ENCODE peak calls at places on chromosomes 4 and X, in four cellular contexts. R is adrenal gland, E is vagina, Q is prostate gland. N is an unnamed sample.
A peak's percentile ranks its signal among the peaks of the same experiment; 100 is the strongest.

GRCh38 chr4:109879081-109879480 is 31.2 kb downstream of the LRIT3 start:
- DNase-seq in R (no peak), E (no peak), Q (no peak), N (no peak)

GRCh38 chr4:139403457-139403856 is 50.5 kb upstream of the RAB33B start:
- DNase-seq in R (no peak), E (no peak), Q (no peak), N (peak; percentile 7)

GRCh38 chrX:114787016-114787415 is 203.1 kb downstream of the HTR2C start:
- DNase-seq in R (no peak), E (no peak), Q (no peak), N (no peak)

GRCh38 chr4:129453524-129453923 is 357.6 kb downstream of the C4orf33 start:
- DNase-seq in R (no peak), E (no peak), Q (no peak), N (no peak)

GRCh38 chr4:113684534-113685091 is 76.9 kb downstream of the CAMK2D start:
- DNase-seq in R (peak; percentile 57), E (no peak), Q (no peak), N (no peak)

GRCh38 chr4:67460574-67460973 is 84.7 kb downstream of the CENPC start:
- DNase-seq in R (no peak), E (no peak), Q (no peak), N (no peak)

GRCh38 chr4:55303818-55304217 is 42.2 kb upstream of the SRD5A3 start:
- DNase-seq in R (no peak), E (no peak), Q (no peak), N (no peak)

GRCh38 chr4:36618102-36618501 is 336.7 kb downstream of the DTHD1 start:
- DNase-seq in R (no peak), E (no peak), Q (no peak), N (no peak)

GRCh38 chr4:15684498-15684897 is 2.9 kb downstream of the FAM200B start:
- DNase-seq in R (no peak), E (no peak), Q (no peak), N (no peak)

GRCh38 chr4:151808120-151808529 is 47.3 kb upstream of the GATB start:
- DNase-seq in R (no peak), E (no peak), Q (no peak), N (no peak)

GRCh38 chr4:88017516-88018302 is 10.3 kb downstream of the PKD2 start:
- DNase-seq in R (peak; percentile 74), E (no peak), Q (no peak), N (no peak)

GRCh38 chrX:109841257-109841656 is 108.2 kb upstream of the ACSL4 start:
- DNase-seq in R (no peak), E (no peak), Q (no peak), N (no peak)

GRCh38 chrX:103175944-103176753 is 38.8 kb upstream of the BEX4 start:
- DNase-seq in R (peak; percentile 23), E (no peak), Q (peak; percentile 21), N (peak; percentile 46)

GRCh38 chr4:61877893-61878292 is 677.8 kb downstream of the ADGRL3 start:
- DNase-seq in R (no peak), E (no peak), Q (no peak), N (no peak)

GRCh38 chrX:150841466-150842197 is 56.8 kb downstream of the CD99L2 start:
- DNase-seq in R (peak; percentile 15), E (no peak), Q (no peak), N (no peak)

GRCh38 chr4:144564358-144564757 is 81.6 kb upstream of the HHIP start:
- DNase-seq in R (no peak), E (no peak), Q (no peak), N (no peak)

GRCh38 chr4:8334786-8335460 is 65.4 kb downstream of the HTRA3 start:
- DNase-seq in R (no peak), E (no peak), Q (no peak), N (no peak)

GRCh38 chr4:168710353-168710946 is 213.6 kb downstream of the PALLD start:
- DNase-seq in R (peak; percentile 27), E (no peak), Q (peak; percentile 46), N (peak; percentile 3)

GRCh38 chr4:174490356-174490969 is 31.8 kb downstream of the HPGD start:
- DNase-seq in R (no peak), E (no peak), Q (no peak), N (peak; percentile 46)

GRCh38 chrX:1093112-1093511 is 119.3 kb downstream of the CRLF2 start:
- DNase-seq in R (no peak), E (no peak), Q (no peak), N (no peak)

GRCh38 chr4:108483077-108483476 is 137.3 kb upstream of the RPL34 start:
- DNase-seq in R (no peak), E (no peak), Q (no peak), N (no peak)

GRCh38 chr4:107017681-107018321 is 18.3 kb downstream of the DKK2 start:
- DNase-seq in R (no peak), E (no peak), Q (no peak), N (no peak)

GRCh38 chr4:94665500-94666398 is 92.0 kb upstream of the BMPR1B start:
- DNase-seq in R (no peak), E (no peak), Q (no peak), N (no peak)

GRCh38 chrX:110418220-110418856 is 59.7 kb downstream of the RTL9 start:
- DNase-seq in R (peak; percentile 31), E (no peak), Q (no peak), N (peak; percentile 52)

GRCh38 chr4:1711906-1712215 is 258 bp downstream of the SLBP start:
- DNase-seq in R (no peak), E (no peak), Q (peak; percentile 39), N (peak; percentile 90)

GRCh38 chr4:1711055-1711905 is 839 bp downstream of the SLBP start:
- DNase-seq in R (peak; percentile 75), E (no peak), Q (peak; percentile 48), N (peak; percentile 80)

GRCh38 chr4:1714303-1715001 is 2.3 kb upstream of the SLBP start:
- DNase-seq in R (no peak), E (no peak), Q (no peak), N (no peak)

GRCh38 chr4:1712216-1713002 is at the start of gene SLBP:
- DNase-seq in R (peak; percentile 98), E (no peak), Q (peak; percentile 98), N (peak; percentile 99)

GRCh38 chr4:1713003-1713397 is 881 bp upstream of the SLBP start:
- DNase-seq in R (no peak), E (no peak), Q (no peak), N (no peak)
- TF ChIP-seq POLR2A in R (no peak), E (no peak), Q (no peak), N (peak; percentile 59)

GRCh38 chr4:77903186-77903585 is 40.6 kb downstream of the MRPL1 start:
- DNase-seq in R (no peak), E (no peak), Q (no peak), N (no peak)
- TF ChIP-seq POLR2A in R (no peak), E (no peak), Q (no peak), N (no peak)

GRCh38 chr4:143513314-143514211 is at the start of gene SMARCA5:
- DNase-seq in R (peak; percentile 98), E (peak; percentile 98), Q (peak; percentile 97), N (peak; percentile 99)
- TF ChIP-seq POLR2A in R (peak; percentile 89), E (peak; percentile 88), Q (peak; percentile 87), N (peak; percentile 91)

DNA sequence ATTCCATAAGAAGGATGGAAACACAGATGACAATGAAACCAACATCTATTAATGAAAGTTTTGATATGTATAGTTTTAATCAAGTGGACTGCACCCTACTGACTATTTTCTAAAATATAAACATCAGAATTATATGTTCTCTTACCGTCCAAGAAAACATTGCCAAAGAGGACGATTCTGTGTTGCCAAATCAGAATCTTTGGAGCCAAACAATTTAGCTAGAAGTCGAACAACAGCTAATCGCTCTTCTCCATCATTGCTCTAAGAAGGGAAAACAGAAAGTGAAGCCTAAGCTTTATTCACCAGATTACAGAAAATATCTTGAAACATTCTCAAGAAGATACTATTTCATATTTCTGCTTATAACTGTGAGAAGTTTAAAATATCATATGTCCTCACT is 64.2 kb downstream of the PDS5A start:
- DNase-seq in R (no peak), E (no peak), Q (no peak), N (no peak)
- TF ChIP-seq POLR2A in R (no peak), E (no peak), Q (no peak), N (no peak)

DNA sequence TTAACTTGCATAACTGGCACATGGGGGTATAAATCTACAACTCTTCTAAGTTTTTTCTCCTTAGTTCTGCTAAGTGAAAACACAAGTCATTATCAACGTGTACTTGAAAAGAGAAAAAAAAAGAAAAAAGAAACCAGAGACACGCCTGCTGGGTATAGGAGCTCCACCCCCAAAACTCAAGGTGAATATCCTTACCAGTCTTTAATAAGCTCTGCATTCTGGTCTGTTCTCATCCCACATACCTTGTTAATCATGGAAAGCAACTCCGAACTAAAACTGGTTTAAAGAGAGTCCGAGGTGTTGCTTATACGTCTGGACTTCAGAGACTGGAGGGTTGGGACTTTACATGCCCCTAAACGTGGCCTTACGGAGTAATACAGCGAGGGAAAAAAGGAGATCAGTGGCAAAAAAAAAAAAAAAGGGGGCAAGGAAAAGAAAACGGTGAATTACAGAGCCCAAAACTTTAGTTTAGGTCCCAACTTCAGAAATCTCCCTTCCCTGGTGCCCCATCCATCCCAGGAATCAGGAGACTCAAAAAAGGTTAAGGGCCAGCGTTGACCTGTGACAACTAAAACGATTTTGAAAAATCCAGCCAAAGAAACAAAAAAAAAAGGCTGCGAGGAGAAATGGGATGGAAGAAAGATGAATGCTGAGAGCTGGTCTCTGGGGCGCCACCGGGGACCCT is 997 bp downstream of the PGRMC2 start:
- DNase-seq in R (no peak), E (no peak), Q (peak; percentile 25), N (peak; percentile 71)
- TF ChIP-seq POLR2A in R (peak; percentile 63), E (peak; percentile 23), Q (peak; percentile 65), N (peak; percentile 75)

GRCh38 chr4:101345596-101346311 is 1.6 kb downstream of the PPP3CA start:
- DNase-seq in R (peak; percentile 77), E (no peak), Q (peak; percentile 28), N (peak; percentile 64)

GRCh38 chr4:101346312-101346561 is 1.1 kb downstream of the PPP3CA start:
- DNase-seq in R (no peak), E (no peak), Q (peak; percentile 42), N (no peak)

GRCh38 chr4:101347267-101347556 is at the start of gene PPP3CA:
- DNase-seq in R (no peak), E (no peak), Q (no peak), N (no peak)

GRCh38 chr4:101347557-101348366 is 436 bp upstream of the PPP3CA start:
- DNase-seq in R (peak; percentile 99), E (peak; percentile 99), Q (peak; percentile 100), N (peak; percentile 99)

GRCh38 chr4:101346562-101347266 is 612 bp downstream of the PPP3CA start:
- DNase-seq in R (peak; percentile 66), E (no peak), Q (peak; percentile 29), N (peak; percentile 86)
- TF ChIP-seq POLR2A in R (peak; percentile 42), E (no peak), Q (peak; percentile 32), N (no peak)

N was measured in erythroblast.